ENCODE peak calls at places on chromosomes 11 and 22, in seven cellular contexts. X is PC-3, G is cardiac fibroblast, H is AG09309, K is astrocyte of the spinal cord, A is astrocyte of the cerebellum, L is coronary artery. J is an unnamed sample.

GRCh38 chr22:28034760-28035401 is 115.8 kb upstream of the PITPNB start:
- DNase-seq in L (peak), G (peak), K (peak), H (no peak), X (peak), A (no peak), J (peak)

GRCh38 chr11:119147604-119148333 is 1.1 kb upstream of the ABCG4 start:
- DNase-seq in L (no peak), K (no peak), X (no peak), A (no peak), H (no peak), G (no peak), J (no peak)

GRCh38 chr22:41782316-41782715 is 18.2 kb upstream of the CCDC134 start:
- DNase-seq in H (no peak), X (no peak), K (no peak), A (no peak), G (no peak), L (no peak), J (no peak)

GRCh38 chr11:63660972-63661371 is 10.2 kb downstream of the ATL3 start:
- DNase-seq in G (no peak), H (no peak), X (no peak), K (no peak), L (no peak), A (no peak), J (no peak)

GRCh38 chr11:61874460-61874809 is 16.9 kb downstream of the FADS3 start:
- DNase-seq in H (no peak), L (no peak), G (no peak), X (peak), A (no peak), K (no peak), J (no peak)

GRCh38 chr11:44633641-44634040 is 68.2 kb downstream of the CD82 start:
- DNase-seq in K (no peak), G (no peak), X (no peak), H (no peak), L (no peak), A (no peak), J (no peak)

GRCh38 chr22:30490399-30490798 is 15.1 kb downstream of the SEC14L4 start:
- DNase-seq in L (no peak), K (no peak), A (no peak), H (no peak), X (no peak), G (no peak), J (no peak)

GRCh38 chr22:29528144-29528543 is 25.4 kb downstream of the THOC5 start:
- DNase-seq in L (no peak), G (no peak), H (no peak), K (no peak), X (no peak), A (no peak), J (no peak)

GRCh38 chr22:44191036-44191454 is 10.3 kb downstream of the PARVG start:
- DNase-seq in X (no peak), H (no peak), A (no peak), G (no peak), K (no peak), L (no peak), J (peak)

GRCh38 chr11:128516467-128516778 is 70.9 kb downstream of the ETS1 start:
- DNase-seq in K (no peak), X (no peak), L (no peak), G (no peak), A (no peak), H (no peak), J (no peak)

GRCh38 chr11:128516886-128517285 is 70.5 kb downstream of the ETS1 start:
- DNase-seq in X (no peak), L (no peak), K (peak), H (no peak), A (no peak), G (no peak), J (peak)

GRCh38 chr11:128515766-128516466 is 71.4 kb downstream of the ETS1 start:
- DNase-seq in H (no peak), X (no peak), A (no peak), G (no peak), L (no peak), K (no peak), J (peak)

GRCh38 chr11:128513915-128514681 is 73.3 kb downstream of the ETS1 start:
- DNase-seq in L (no peak), H (no peak), X (no peak), G (no peak), K (no peak), A (no peak), J (peak)

DNA sequence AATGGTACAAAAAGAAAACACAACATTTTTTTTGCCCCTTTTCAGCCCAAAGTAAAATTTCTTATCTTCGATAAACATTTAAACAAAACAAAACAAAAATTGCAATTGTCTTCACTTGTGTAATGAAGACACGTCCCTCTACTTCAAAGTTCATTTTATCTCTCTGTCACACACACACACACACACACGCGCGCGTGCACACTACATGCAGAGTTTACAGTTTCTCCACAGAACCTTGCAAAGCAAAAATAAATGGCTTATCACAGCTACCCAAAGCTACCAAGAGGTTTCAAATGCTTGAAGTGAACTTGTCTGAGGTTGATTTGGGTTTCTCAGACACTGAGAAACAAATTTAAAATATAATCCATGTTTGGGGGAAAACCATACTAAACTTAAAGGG is 72.3 kb downstream of the ETS1 start:
- DNase-seq in A (no peak), G (no peak), X (no peak), H (no peak), L (no peak), K (no peak), J (peak)
- H3K4me3 ChIP-seq in A (no peak), G (no peak), X (no peak), H (no peak), L (peak), K (no peak), J (no peak)

GRCh38 chr22:35581023-35581413 is 36.1 kb downstream of the MB start:
- DNase-seq in H (no peak), L (no peak), G (no peak), A (no peak), X (no peak), K (no peak), J (no peak)

GRCh38 chr22:35582218-35582860 is 34.8 kb downstream of the MB start:
- DNase-seq in L (no peak), H (no peak), G (no peak), K (no peak), X (no peak), A (no peak), J (no peak)

GRCh38 chr22:35580351-35581022 is 36.6 kb downstream of the MB start:
- DNase-seq in G (no peak), A (no peak), K (no peak), H (no peak), L (no peak), X (no peak), J (no peak)

GRCh38 chr22:35586771-35587170 is 30.4 kb downstream of the MB start:
- DNase-seq in K (no peak), H (no peak), L (no peak), G (no peak), X (no peak), A (no peak), J (no peak)

GRCh38 chr22:35582861-35583670 is 34.1 kb downstream of the MB start:
- DNase-seq in X (peak), H (no peak), A (peak), L (no peak), K (peak), G (peak), J (peak)
- TF ChIP-seq CTCF in X (peak), H (peak), A (peak), L (peak), K (peak), G (peak), J (peak)

GRCh38 chr22:20423636-20424511 is 13.8 kb downstream of the SCARF2 start:
- DNase-seq in H (no peak), L (no peak), A (no peak), X (no peak), K (no peak), G (no peak), J (no peak)
- H3K4me3 ChIP-seq in H (no peak), L (peak), A (no peak), X (no peak), K (no peak), G (no peak), J (no peak)

GRCh38 chr11:12523180-12523924 is 146.0 kb downstream of the PARVA start:
- DNase-seq in G (no peak), A (no peak), K (no peak), H (no peak), L (no peak), X (no peak), J (no peak)
- TF ChIP-seq CTCF in G (no peak), A (no peak), K (no peak), H (no peak), L (no peak), X (no peak), J (no peak)

GRCh38 chr11:69297225-69297925 is 3.4 kb downstream of the MYEOV start:
- DNase-seq in K (peak), G (peak), X (peak), A (peak), H (peak), L (peak), J (peak)
- H3K4me3 ChIP-seq in K (no peak), G (no peak), X (peak), A (no peak), H (no peak), L (peak), J (no peak)

GRCh38 chr11:26332572-26332915 is 614 bp downstream of the ANO3 start:
- DNase-seq in L (no peak), A (no peak), X (no peak), K (no peak), H (no peak), G (peak), J (peak)

GRCh38 chr11:26330255-26330654 is 1.7 kb upstream of the ANO3 start:
- DNase-seq in H (no peak), A (no peak), X (no peak), K (no peak), L (no peak), G (no peak), J (no peak)

GRCh38 chr11:26333906-26334305 is 2.0 kb downstream of the ANO3 start:
- DNase-seq in G (peak), L (no peak), H (no peak), X (no peak), A (no peak), K (no peak), J (peak)

GRCh38 chr11:26335903-26336302 is 4.0 kb downstream of the ANO3 start:
- DNase-seq in X (no peak), K (peak), A (no peak), H (no peak), G (peak), L (no peak), J (peak)

DNA sequence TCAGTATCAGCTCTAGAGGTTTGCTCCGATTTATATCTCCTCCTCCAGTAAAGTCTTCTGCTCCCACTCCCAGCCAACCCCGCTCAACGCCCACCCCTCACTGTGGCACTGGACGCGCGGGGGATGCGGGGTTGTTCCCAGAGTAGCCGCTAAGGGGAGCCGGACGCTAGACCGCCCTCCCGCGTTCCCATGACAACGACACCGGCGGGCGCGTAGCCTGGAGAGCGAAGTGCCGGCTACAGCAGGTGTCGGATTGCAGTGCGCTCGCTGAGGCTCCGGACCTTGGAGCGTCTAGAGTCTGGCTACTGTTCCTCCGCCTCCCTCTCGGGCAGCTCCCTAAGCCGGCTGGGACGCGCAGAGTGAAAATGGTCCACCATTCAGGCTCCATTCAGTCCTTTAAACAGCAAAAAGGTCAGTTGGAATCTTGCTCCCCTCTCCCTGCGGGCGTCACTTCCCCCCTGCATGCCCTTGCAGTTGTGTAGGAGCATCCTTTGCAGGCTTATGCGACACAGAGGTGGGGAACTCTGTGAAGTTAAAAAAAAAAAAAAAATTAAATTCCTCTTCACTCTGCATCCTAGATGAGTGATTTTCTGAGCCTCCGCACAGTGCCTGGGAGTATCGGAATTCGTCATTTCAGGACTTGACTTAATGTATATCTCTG is at the start of gene ANO3:
- DNase-seq in A (peak), G (peak), H (peak), X (peak), L (no peak), K (peak), J (peak)
- TF ChIP-seq CTCF in A (peak), G (peak), H (peak), X (peak), L (no peak), K (peak), J (peak)

GRCh38 chr11:117316197-117316961 is at the start of gene BACE1:
- DNase-seq in H (peak), A (peak), X (peak), L (peak), K (peak), G (peak), J (peak)
- H3K4me3 ChIP-seq in H (peak), A (peak), X (peak), L (peak), K (peak), G (peak), J (peak)

DNA sequence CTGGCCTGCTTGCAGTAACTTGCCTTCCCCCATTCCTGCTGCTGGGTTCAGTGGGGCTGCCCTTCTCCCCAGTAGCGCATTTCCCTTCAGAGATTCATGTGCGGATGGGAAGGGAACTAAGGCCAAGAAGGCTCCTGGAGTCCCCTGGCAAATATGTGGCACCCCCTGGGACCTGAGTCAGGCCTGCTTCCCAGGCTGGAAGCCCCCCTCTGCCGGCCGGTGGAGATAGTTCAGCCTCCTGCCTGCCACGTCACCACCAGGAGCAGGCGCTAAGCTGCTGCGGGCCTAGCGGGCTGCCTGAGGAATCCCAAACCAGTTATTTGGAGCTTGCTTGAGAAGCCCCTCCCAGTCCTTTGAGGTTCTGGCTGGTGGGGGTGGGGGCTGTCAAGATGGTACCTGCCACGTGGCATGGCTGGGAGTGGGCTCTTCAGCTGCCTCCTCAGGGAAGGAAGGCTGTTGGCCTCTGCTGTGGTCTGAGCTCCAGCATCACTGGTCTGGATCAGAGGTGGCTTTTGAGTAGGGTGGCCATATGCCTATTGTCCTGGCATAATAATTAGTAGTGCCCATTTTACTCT is 2.0 kb downstream of the SERPINH1 start:
- DNase-seq in X (no peak), A (peak), K (peak), H (no peak), L (peak), G (peak), J (peak)
- TF ChIP-seq CTCF in X (no peak), A (peak), K (peak), H (peak), L (peak), G (peak), J (peak)

DNA sequence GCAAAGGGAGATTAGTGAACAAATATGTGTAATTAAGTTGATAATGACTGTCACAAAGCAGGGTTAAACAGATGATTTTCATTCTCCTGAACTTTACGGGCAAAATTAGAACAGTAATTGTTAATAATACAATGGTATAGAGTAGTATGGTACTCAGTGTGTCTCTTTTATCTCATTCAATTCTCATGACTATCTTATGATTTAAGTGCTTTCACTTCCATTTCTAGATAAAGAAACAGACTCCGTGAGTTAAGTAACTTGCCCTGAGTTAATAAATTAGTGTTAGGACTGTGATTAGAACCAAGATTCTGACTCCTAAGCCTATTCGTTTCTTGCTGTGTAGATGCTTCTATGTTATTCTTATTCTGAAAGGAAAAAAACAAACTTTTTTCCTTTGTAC is 22.0 kb downstream of the PIH1D2 start:
- DNase-seq in A (no peak), H (no peak), K (no peak), X (no peak), G (no peak), L (no peak), J (no peak)
- H3K4me3 ChIP-seq in A (no peak), H (no peak), K (no peak), X (no peak), G (no peak), L (no peak), J (no peak)

GRCh38 chr22:46390652-46391301 is 55.3 kb downstream of the TRMU start:
- DNase-seq in L (no peak), G (peak), K (peak), X (peak), H (peak), A (no peak), J (peak)
- TF ChIP-seq CTCF in L (no peak), G (peak), K (peak), X (peak), H (peak), A (no peak), J (peak)